ENCODE peak calls at places on chromosomes 7 and 10, in ten cellular contexts. X is OCI-LY7; H is A172; N is Calu3; Q is activated CD8-positive, alpha-beta memory T cell treated with anti-CD3 and anti-CD28 coated beads, Interleukin-2, amount 10 ng/mL, durations not matched to agents 7 days and 5 days; A is Peyer's patch; S is EL; M is HEK293T; L is occipital lobe; U is GM03348. W is an unnamed sample.

GRCh38 chr7:80604436-80604835 is 34.0 kb upstream of the CD36 start:
- DNase-seq in A (no peak), N (no peak), S (no peak), L (no peak), M (no peak), U (no peak), X (no peak), Q (no peak), H (no peak), W (no peak)

GRCh38 chr7:105673367-105674188 is 92.3 kb upstream of the EFCAB10 start:
- DNase-seq in A (no peak), H (peak), X (no peak), S (no peak), M (no peak), L (no peak), U (no peak), N (no peak), Q (no peak), W (peak)

GRCh38 chr10:82910301-82910700 is 1035.3 kb downstream of the NRG3 start:
- DNase-seq in U (no peak), H (no peak), L (no peak), M (no peak), X (no peak), A (no peak), S (no peak), N (no peak), Q (no peak), W (no peak)

GRCh38 chr7:132411142-132411541 is 165.1 kb downstream of the PLXNA4 start:
- DNase-seq in U (no peak), H (no peak), Q (no peak), M (no peak), N (no peak), X (no peak), L (no peak), S (no peak), A (no peak), W (no peak)

GRCh38 chr7:29265208-29265923 is 70.8 kb downstream of the CHN2 start:
- DNase-seq in U (peak), L (no peak), H (peak), S (no peak), N (no peak), X (no peak), A (no peak), M (no peak), Q (no peak), W (no peak)

GRCh38 chr10:82402901-82403300 is 527.9 kb downstream of the NRG3 start:
- DNase-seq in N (no peak), X (no peak), Q (no peak), M (no peak), U (no peak), A (no peak), L (no peak), S (no peak), H (no peak), W (no peak)

GRCh38 chr7:42244828-42245227 is 7.8 kb upstream of the GLI3 start:
- DNase-seq in S (peak), L (no peak), A (no peak), M (no peak), N (no peak), Q (no peak), X (no peak), H (peak), U (peak), W (no peak)

GRCh38 chr10:118340486-118340885 is 1.6 kb downstream of the FAM204A start:
- DNase-seq in L (no peak), Q (no peak), M (no peak), A (no peak), S (no peak), U (no peak), X (peak), N (no peak), H (no peak), W (no peak)

GRCh38 chr7:141700848-141701371 is 1.1 kb downstream of the DENND11 start:
- DNase-seq in X (peak), H (no peak), S (no peak), U (peak), L (peak), N (no peak), A (no peak), M (no peak), Q (peak), W (no peak)

GRCh38 chr7:91636129-91636724 is 244.3 kb downstream of the MTERF1 start:
- DNase-seq in H (peak), S (peak), X (peak), A (no peak), L (no peak), M (peak), U (no peak), Q (no peak), N (peak), W (no peak)